ENCODE peak calls at places on chromosomes 11 and 22, in five cellular contexts. O is IMR-90, Y is H9, D is neuronal stem cell, B is mesenchymal stem cell. U is an unnamed sample.

GRCh38 chr22:46797355-46797754 is 34.9 kb downstream of the TBC1D22A start:
- DNase-seq in O (peak; percentile 55), Y (no peak), D (no peak), B (peak; percentile 30), U (peak; percentile 56)

GRCh38 chr11:3797329-3798090 is at the start of gene NUP98:
- DNase-seq in O (peak; percentile 100), Y (peak; percentile 100), D (peak; percentile 99), B (peak; percentile 100), U (peak; percentile 100)

GRCh38 chr11:110747531-110747930 is 35.3 kb upstream of the ARHGAP20 start:
- DNase-seq in O (no peak), Y (no peak), D (no peak), B (peak; percentile 30), U (no peak)

GRCh38 chr11:31915867-31916266 is 104.7 kb upstream of the PAX6 start:
- DNase-seq in O (no peak), Y (no peak), D (no peak), B (no peak), U (no peak)

GRCh38 chr11:104343578-104343977 is 179.6 kb upstream of the PDGFD start:
- DNase-seq in O (peak; percentile 7), Y (no peak), D (no peak), B (peak; percentile 4), U (peak; percentile 25)

GRCh38 chr11:33926954-33927552 is 35.2 kb upstream of the LMO2 start:
- DNase-seq in O (no peak), Y (no peak), D (no peak), B (no peak), U (no peak)

GRCh38 chr11:120037111-120037510 is 100.8 kb downstream of the TRIM29 start:
- DNase-seq in O (no peak), Y (no peak), D (no peak), B (no peak), U (no peak)

GRCh38 chr11:60265373-60266214 is 14.9 kb upstream of the MS4A4A start:
- DNase-seq in O (peak; percentile 7), Y (no peak), D (peak; percentile 54), B (peak; percentile 50), U (peak; percentile 62)

GRCh38 chr11:117183724-117184349 is 5.3 kb downstream of the SIDT2 start:
- DNase-seq in O (no peak), Y (no peak), D (no peak), B (no peak), U (no peak)

GRCh38 chr11:121722431-121723256 is 269.9 kb upstream of the SORL1-AS1 start:
- DNase-seq in O (peak; percentile 89), Y (peak; percentile 84), D (peak; percentile 37), B (peak; percentile 65), U (peak; percentile 95)

GRCh38 chr11:86774422-86774821 is 25.9 kb upstream of the PRSS23 start:
- DNase-seq in O (no peak), Y (no peak), D (no peak), B (no peak), U (no peak)

GRCh38 chr11:83047515-83048225 is 24.0 kb downstream of the RAB30 start:
- DNase-seq in O (peak; percentile 65), Y (no peak), D (no peak), B (peak; percentile 41), U (no peak)

GRCh38 chr11:131910491-131911387 is 540.3 kb downstream of the NTM start:
- DNase-seq in O (peak; percentile 43), Y (peak; percentile 51), D (peak; percentile 48), B (peak; percentile 62), U (peak; percentile 63)

GRCh38 chr11:72217856-72218745 is 1.5 kb downstream of the FOLR2 start:
- DNase-seq in O (no peak), Y (no peak), D (no peak), B (no peak), U (no peak)

GRCh38 chr11:30046211-30046945 is 29.5 kb upstream of the KCNA4 start:
- DNase-seq in O (no peak), Y (peak; percentile 72), D (no peak), B (no peak), U (peak; percentile 73)

GRCh38 chr22:46036558-46037408 is 59.8 kb upstream of the WNT7B start:
- DNase-seq in O (no peak), Y (no peak), D (no peak), B (peak; percentile 30), U (peak; percentile 83)

GRCh38 chr11:8271106-8271886 is 7.6 kb upstream of the LMO1 start:
- DNase-seq in O (no peak), Y (no peak), D (no peak), B (no peak), U (no peak)

GRCh38 chr11:121328213-121328966 is 35.8 kb downstream of the SC5D start:
- DNase-seq in O (no peak), Y (no peak), D (no peak), B (no peak), U (no peak)

GRCh38 chr22:25643232-25644000 is 78.9 kb downstream of the GRK3 start:
- DNase-seq in O (no peak), Y (no peak), D (no peak), B (no peak), U (no peak)

GRCh38 chr22:21000215-21000986 is 1.5 kb downstream of the THAP7 start:
- DNase-seq in O (no peak), Y (no peak), D (no peak), B (no peak), U (no peak)

GRCh38 chr11:133160754-133161153 is 371.5 kb downstream of the OPCML start:
- DNase-seq in O (no peak), Y (no peak), D (no peak), B (no peak), U (no peak)

GRCh38 chr11:133164986-133165385 is 367.3 kb downstream of the OPCML start:
- DNase-seq in O (no peak), Y (no peak), D (no peak), B (no peak), U (no peak)

GRCh38 chr11:133168016-133168415 is 364.3 kb downstream of the OPCML start:
- DNase-seq in O (no peak), Y (no peak), D (no peak), B (no peak), U (no peak)

GRCh38 chr11:133162228-133162627 is 370.1 kb downstream of the OPCML start:
- DNase-seq in O (no peak), Y (no peak), D (no peak), B (no peak), U (no peak)

DNA sequence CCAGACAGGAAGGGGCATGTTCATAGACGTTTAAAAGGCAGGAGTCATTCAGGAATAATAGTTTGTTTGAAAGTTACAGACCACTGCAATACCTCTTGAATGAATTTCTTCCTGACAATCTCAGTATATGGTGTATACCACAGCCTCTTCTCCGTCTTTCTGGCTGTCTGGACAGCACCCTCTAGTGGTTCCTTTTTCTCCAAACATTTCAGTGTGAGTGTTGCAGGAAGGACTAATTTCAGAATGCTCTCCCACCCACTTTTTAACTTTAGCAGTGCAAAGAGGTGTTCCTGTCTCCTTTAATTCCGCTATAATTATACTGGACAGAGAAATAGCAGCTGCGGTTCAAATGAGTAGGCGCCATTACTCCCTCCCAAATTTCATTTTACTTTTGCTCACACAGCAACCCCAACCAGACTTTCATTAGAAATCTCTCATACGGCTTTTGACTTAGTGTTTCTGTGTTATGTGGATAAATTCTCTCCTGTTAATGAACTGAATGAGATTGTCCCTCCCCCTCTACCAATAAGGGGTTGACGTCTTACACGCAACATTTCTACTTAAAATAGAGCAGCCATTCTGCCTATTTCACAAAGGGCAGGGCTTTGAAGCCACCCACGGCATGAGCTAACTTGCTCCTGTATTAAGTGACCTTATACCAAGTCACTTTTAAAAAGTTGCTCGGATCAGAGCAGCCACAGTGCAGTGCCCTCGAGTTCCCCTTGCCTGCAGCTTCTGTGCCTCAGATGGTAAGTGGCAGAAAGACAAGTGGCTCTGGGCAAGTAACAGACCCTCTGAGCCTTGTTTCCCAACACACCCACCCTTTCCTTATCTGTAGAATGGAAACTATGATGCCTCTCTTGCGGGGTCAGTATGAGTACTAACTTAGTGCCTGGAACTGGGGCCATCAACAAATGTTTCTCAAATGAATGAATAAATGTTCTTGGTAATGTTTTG is 368.6 kb downstream of the OPCML start:
- DNase-seq in O (peak; percentile 20), Y (peak; percentile 40), D (peak; percentile 46), B (no peak), U (peak; percentile 73)
- H2BK15ac ChIP-seq in O (no peak overlapping the region), Y (no peak overlapping the region), D (no peak overlapping the region), B (no peak overlapping the region), U (no peak overlapping the region)

DNA sequence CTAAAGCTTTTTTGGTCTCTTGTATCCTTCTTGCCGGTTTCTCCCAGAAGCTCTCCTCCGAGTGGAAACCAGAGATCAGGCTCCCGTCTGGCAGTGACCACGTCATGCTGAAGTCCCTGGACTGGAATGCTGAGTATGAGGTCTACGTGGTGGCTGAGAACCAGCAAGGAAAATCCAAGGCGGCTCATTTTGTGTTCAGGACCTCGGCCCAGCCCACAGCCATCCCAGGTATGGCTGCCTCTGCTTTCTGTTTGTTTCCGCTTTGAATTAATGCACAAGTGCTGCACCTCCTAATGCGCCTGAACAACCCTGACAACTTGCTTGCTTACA is 54.3 kb upstream of the TTC12 start:
- DNase-seq in O (no peak), Y (no peak), D (no peak), B (no peak), U (no peak)
- H2BK15ac ChIP-seq in O (no peak overlapping the region), Y (no peak overlapping the region), D (no peak overlapping the region), B (no peak overlapping the region), U (no peak overlapping the region)

DNA sequence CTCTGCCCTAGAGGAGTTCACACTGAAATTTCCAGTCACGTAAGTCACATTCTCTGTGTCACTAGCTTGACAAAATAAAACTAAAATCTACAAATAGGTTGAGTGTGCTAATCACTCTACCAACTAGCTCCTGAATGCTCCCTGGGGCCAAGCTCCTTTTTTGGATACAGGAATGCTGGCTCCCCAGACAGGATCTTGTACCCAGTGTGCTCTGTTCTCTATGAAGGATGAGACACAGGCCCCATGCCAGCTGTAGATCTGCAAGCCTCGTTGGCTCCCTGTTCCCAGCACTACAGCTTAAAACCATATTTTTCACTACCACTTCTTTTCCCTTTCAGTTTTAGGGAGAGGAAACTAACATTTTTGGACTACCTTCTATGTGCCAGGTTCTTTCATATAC is 3.7 kb upstream of the IPO7 start:
- DNase-seq in O (no peak), Y (no peak), D (no peak), B (no peak), U (no peak)
- H2BK15ac ChIP-seq in O (no peak overlapping the region), Y (no peak overlapping the region), D (no peak overlapping the region), B (no peak overlapping the region), U (no peak overlapping the region)

DNA sequence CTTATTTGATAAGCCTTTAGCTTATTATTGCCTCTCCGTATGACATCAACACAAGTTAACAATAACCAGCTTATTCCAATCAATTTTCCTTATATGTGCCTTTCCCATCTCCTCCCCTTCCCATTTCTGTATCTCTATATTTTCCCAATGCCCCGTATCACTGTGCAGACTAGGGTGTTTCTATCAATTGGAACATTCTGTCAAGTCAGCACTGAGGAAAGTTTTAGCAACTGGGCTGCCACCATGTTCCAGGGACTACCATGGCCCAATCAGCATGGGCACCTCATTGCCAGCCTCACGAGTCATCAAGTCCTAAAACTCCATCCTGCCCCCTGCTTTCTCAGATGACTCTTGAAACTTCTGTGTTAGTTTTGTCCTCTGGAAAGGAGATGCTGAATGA is 973.1 kb upstream of the CNTN5 start:
- DNase-seq in O (no peak), Y (no peak), D (no peak), B (no peak), U (no peak)
- H2BK15ac ChIP-seq in O (no peak overlapping the region), Y (no peak overlapping the region), D (no peak overlapping the region), B (no peak overlapping the region), U (no peak overlapping the region)